ENCODE peak calls at places on chromosomes 7 and 10, in four cellular contexts. R, U, K and L are unnamed samples.

GRCh38 chr10:126247454-126247975 is 140.8 kb downstream of the ADAM12 start:
- DNase-seq in K (peak; percentile 100), U (no peak), R (no peak), L (no peak)

GRCh38 chr10:65394898-65395297 is 1530.9 kb upstream of the LRRTM3 start:
- DNase-seq in U (no peak), K (peak; percentile 62), R (no peak), L (no peak)

GRCh38 chr7:44321796-44322195 is 3.6 kb downstream of the CAMK2B start:
- DNase-seq in U (no peak), K (no peak), R (no peak), L (no peak)

GRCh38 chr7:120550494-120551048 is 277.6 kb downstream of the KCND2 start:
- DNase-seq in R (no peak), U (no peak), K (peak; percentile 41), L (no peak)

GRCh38 chr7:27693794-27694193 is 31.1 kb upstream of the HIBADH start:
- DNase-seq in U (no peak), K (no peak), R (no peak), L (no peak)

GRCh38 chr7:36967387-36967786 is 243.1 kb upstream of the AOAH start:
- DNase-seq in U (no peak), R (no peak), K (peak; percentile 46), L (no peak)

GRCh38 chr7:41641006-41641714 is 61.7 kb downstream of the INHBA start:
- DNase-seq in R (no peak), K (no peak), U (no peak), L (no peak)

GRCh38 chr7:86867163-86867762 is 192.2 kb downstream of the ELAPOR2 start:
- DNase-seq in U (no peak), R (no peak), K (no peak), L (no peak)

GRCh38 chr7:132270517-132270916 is 305.8 kb downstream of the PLXNA4 start:
- DNase-seq in R (no peak), K (no peak), U (no peak), L (no peak)

GRCh38 chr10:1153253-1153763 is 97.1 kb downstream of the WDR37 start:
- DNase-seq in K (no peak), U (no peak), R (no peak), L (no peak)

GRCh38 chr10:127021771-127022170 is 116.5 kb downstream of the DOCK1 start:
- DNase-seq in R (no peak), U (peak; percentile 40), K (no peak), L (no peak)

GRCh38 chr7:18119985-18120384 is 92.3 kb upstream of the PRPS1L1 start:
- DNase-seq in K (no peak), R (no peak), U (no peak), L (no peak)

GRCh38 chr10:31808258-31809218 is 120.1 kb downstream of the ARHGAP12 start:
- DNase-seq in U (no peak), R (no peak), K (peak; percentile 59), L (no peak)

GRCh38 chr10:79019961-79020491 is 48.7 kb upstream of the ZMIZ1 start:
- DNase-seq in K (no peak), R (peak; percentile 11), U (no peak), L (no peak)

GRCh38 chr7:77235280-77235679 is 35.7 kb upstream of the FGL2 start:
- DNase-seq in K (peak; percentile 21), U (no peak), R (no peak), L (no peak)

GRCh38 chr7:106485031-106485551 is 175.9 kb downstream of the CCDC71L start:
- DNase-seq in R (no peak), U (no peak), K (peak; percentile 93), L (no peak)

GRCh38 chr10:98338896-98339295 is 70.9 kb upstream of the LOXL4 start:
- DNase-seq in R (no peak), U (no peak), K (no peak), L (no peak)

GRCh38 chr7:132527467-132528410 is 48.5 kb downstream of the PLXNA4 start:
- DNase-seq in U (no peak), K (no peak), R (no peak), L (no peak)

GRCh38 chr10:17348111-17349008 is 106.0 kb downstream of the ST8SIA6 start:
- DNase-seq in U (peak; percentile 56), R (no peak), K (peak; percentile 90), L (no peak)

GRCh38 chr7:128869944-128870285 is 7.3 kb downstream of the ATP6V1F start:
- DNase-seq in K (no peak), R (no peak), U (no peak), L (no peak)

GRCh38 chr10:27746364-27747095 is 911 bp upstream of the MKX start:
- DNase-seq in K (no peak), U (no peak), R (no peak), L (no peak)

GRCh38 chr7:7554647-7555575 is 11.8 kb upstream of the MIOS start:
- DNase-seq in R (no peak), U (no peak), K (no peak), L (no peak)

GRCh38 chr7:150962285-150962742 is 15.8 kb downstream of the KCNH2 start:
- DNase-seq in R (no peak), K (no peak), U (no peak), L (no peak)

GRCh38 chr7:50595538-50596102 is 30.4 kb upstream of the DDC start:
- DNase-seq in R (no peak), U (no peak), K (peak; percentile 36), L (no peak)

GRCh38 chr10:130360826-130361311 is 224.7 kb downstream of the GLRX3 start:
- DNase-seq in K (no peak), U (no peak), R (no peak), L (no peak)
- H3K9me3 ChIP-seq in K (peaks cover 24% of the 10 kb centered on the region), U (no peaks in the 10 kb centered on the region), R (no peaks in the 10 kb centered on the region), L (no peaks in the 10 kb centered on the region)

DNA sequence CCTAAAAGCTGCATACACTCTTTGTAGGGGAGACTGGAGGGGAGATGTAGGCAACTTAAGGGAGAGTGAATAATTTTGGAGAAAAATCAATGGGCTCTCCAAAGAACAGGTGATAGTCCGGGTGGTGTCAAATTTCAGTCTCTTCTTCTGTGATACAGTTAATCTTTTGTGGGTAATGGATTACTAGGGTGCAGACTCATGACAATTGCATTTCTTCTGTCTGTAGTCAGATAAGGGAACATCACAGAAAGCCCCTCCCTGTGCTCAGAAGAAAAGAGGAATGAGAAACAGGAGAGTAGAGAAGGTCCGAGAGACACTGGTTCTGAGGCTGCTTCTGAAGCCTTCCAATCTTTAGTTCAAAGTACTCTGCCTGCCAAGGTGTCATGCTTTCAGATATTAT is 1140.7 kb upstream of the LRRN3 start:
- DNase-seq in U (no peak), R (no peak), K (no peak), L (no peak)
- H3K9me3 ChIP-seq in U (no peaks in the 10 kb centered on the region), R (no peaks in the 10 kb centered on the region), K (no peaks in the 10 kb centered on the region), L (no peaks in the 10 kb centered on the region)

DNA sequence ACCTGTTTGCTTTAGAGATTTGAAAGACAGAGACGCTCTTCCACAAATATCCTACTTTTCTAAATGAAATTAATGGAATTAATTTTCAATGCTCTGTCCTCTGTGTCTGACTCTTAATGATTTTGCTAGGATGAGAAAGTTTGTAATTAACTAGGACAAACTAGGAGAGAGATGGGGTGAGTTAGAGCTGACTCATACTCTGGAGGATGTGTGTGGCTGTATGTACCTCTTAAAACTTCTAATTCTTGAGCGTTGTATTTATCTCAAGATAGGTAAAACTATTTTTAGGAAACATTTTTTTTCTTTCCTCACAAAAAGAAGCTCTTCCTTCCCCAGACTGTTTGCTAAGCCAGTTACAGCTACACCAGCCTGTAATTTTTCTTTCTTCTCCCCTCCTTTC is 178.8 kb upstream of the ANKRD30A start:
- DNase-seq in R (no peak), K (no peak), U (no peak), L (no peak)
- H3K9me3 ChIP-seq in R (peaks cover 3% of the 10 kb centered on the region), K (peaks cover 3% of the 10 kb centered on the region), U (no peaks in the 10 kb centered on the region), L (no peaks in the 10 kb centered on the region)

DNA sequence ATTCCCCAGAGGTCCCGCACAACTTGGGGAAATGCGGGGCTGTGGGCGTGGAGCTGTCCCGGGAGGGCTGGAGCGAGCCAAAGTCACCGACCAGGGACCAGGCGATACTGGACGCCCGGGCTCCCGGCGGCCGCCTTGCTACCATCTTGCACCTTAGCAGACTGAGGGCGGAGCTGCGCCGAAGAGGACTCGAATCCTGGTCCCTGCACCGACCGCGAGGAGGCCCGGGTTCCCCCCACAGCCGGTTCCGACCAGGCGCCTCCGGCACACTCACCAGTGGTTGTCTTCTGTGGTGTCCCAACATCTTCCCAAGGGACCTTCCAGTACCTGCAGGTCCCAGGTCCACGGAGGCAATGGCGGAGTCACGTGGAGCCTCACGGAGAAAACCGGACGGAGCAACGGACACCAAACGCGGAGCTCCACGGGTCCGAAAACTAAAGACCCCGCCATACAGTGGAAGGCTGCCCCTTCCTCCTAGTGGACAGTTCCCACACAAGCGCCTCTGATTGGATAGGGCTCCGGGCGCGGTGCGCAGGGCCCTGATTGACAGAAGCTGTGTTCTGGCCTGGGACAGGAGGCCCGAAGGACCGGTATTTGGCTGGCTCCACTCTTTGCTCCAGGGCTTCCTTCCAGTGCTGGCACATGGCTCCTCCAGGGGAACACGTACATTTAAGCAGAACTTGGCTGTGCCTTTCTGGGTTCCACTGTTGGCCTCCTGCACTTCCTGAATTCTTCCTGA is 124.6 kb upstream of the ZNF479 start:
- DNase-seq in R (no peak), K (no peak), U (no peak), L (no peak)
- H3K9me3 ChIP-seq in R (no peaks in the 10 kb centered on the region), K (peaks cover 5% of the 10 kb centered on the region), U (peaks cover 25% of the 10 kb centered on the region), L (no peaks in the 10 kb centered on the region)

GRCh38 chr10:103452714-103453230 is 602 bp upstream of the CALHM2 start:
- DNase-seq in R (no peak), U (no peak), K (no peak), L (no peak)
- H3K9me3 ChIP-seq in R (no peaks in the 10 kb centered on the region), U (no peaks in the 10 kb centered on the region), K (no peaks in the 10 kb centered on the region), L (no peaks in the 10 kb centered on the region)